ENCODE peak calls at places on chromosomes 6 and 20, in ten cellular contexts. M is brain microvascular endothelial cell, R is cardiac muscle cell, U is mammary epithelial cell, F is colonic mucosa, W is suprapubic skin, T is ascending aorta, Q is left ventricle myocardium inferior, C is spleen, K is hepatocyte. A is an unnamed sample. For H3K27me3, the result is how much of the 10 kb centered on the place peaks cover.

GRCh38 chr6:166415833-166416347 is 33.1 kb upstream of the MPC1 start:
- DNase-seq in M (no peak), Q (no peak), F (no peak), W (no peak), U (no peak), T (no peak), K (no peak), C (peak), R (no peak), A (no peak)

GRCh38 chr20:32975698-32976674 is 28.2 kb downstream of the SUN5 start:
- DNase-seq in C (no peak), W (peak), R (no peak), K (no peak), Q (peak), T (no peak), M (no peak), F (no peak), U (no peak), A (no peak)

GRCh38 chr6:135871296-135871695 is 19.8 kb downstream of the PDE7B start:
- DNase-seq in C (no peak), R (no peak), M (peak), Q (no peak), T (no peak), W (no peak), K (no peak), F (no peak), U (no peak), A (no peak)

GRCh38 chr6:130872250-130873095 is 45.3 kb downstream of the SMLR1 start:
- DNase-seq in C (peak), U (peak), K (peak), M (peak), F (peak), Q (peak), R (peak), T (no peak), W (peak), A (no peak)

GRCh38 chr6:132666118-132666517 is 7.1 kb upstream of the TAAR1 start:
- DNase-seq in Q (no peak), M (no peak), C (no peak), T (no peak), K (no peak), R (no peak), W (no peak), F (no peak), U (no peak), A (no peak)

GRCh38 chr6:78947962-78948361 is 80.6 kb downstream of the IRAK1BP1 start:
- DNase-seq in W (no peak), Q (no peak), K (no peak), C (no peak), R (no peak), T (no peak), F (no peak), U (no peak), M (peak), A (peak)

GRCh38 chr6:136550045-136550329 is 235 bp downstream of the MAP7 start:
- DNase-seq in Q (peak), K (no peak), T (no peak), U (no peak), F (no peak), R (peak), M (no peak), W (no peak), C (no peak), A (no peak)

GRCh38 chr6:154232013-154232920 is 124.3 kb downstream of the IPCEF1 start:
- DNase-seq in F (no peak), Q (no peak), R (no peak), W (no peak), U (no peak), C (no peak), K (no peak), M (peak), T (no peak), A (no peak)

GRCh38 chr6:170067923-170068360 is 222.9 kb downstream of the DLL1 start:
- DNase-seq in Q (no peak), K (no peak), T (no peak), F (no peak), M (no peak), U (no peak), R (no peak), W (peak), C (peak), A (no peak)

GRCh38 chr6:21277601-21278043 is 315.9 kb upstream of the SOX4 start:
- DNase-seq in C (no peak), R (no peak), W (no peak), Q (no peak), F (no peak), T (no peak), M (no peak), K (peak), U (peak), A (no peak)

GRCh38 chr20:35578469-35578868 is 36.6 kb downstream of the ERGIC3 start:
- DNase-seq in R (no peak), Q (no peak), T (no peak), U (no peak), F (no peak), K (no peak), M (no peak), W (no peak), C (no peak), A (no peak)

GRCh38 chr20:675453-676314 is at the start of gene SCRT2:
- DNase-seq in M (peak), C (peak), U (peak), T (no peak), W (no peak), F (peak), Q (peak), K (peak), R (peak), A (no peak)

GRCh38 chr20:34355427-34355826 is 7.6 kb upstream of the ITCH start:
- DNase-seq in T (no peak), U (no peak), C (no peak), Q (no peak), M (no peak), R (no peak), W (no peak), F (no peak), K (no peak), A (no peak)

GRCh38 chr6:83592770-83593394 is 80.5 kb downstream of the PRSS35 start:
- DNase-seq in M (peak), Q (no peak), T (no peak), W (no peak), C (no peak), F (no peak), U (peak), R (peak), K (peak), A (no peak)

GRCh38 chr6:137873273-137873762 is 6.3 kb downstream of the TNFAIP3 start:
- DNase-seq in W (peak), R (no peak), M (peak), F (peak), Q (peak), K (peak), T (peak), C (no peak), U (peak), A (peak)

GRCh38 chr20:7355056-7355455 is 585.2 kb downstream of the HAO1 start:
- DNase-seq in T (no peak), M (no peak), W (no peak), U (no peak), Q (no peak), C (no peak), R (no peak), K (no peak), F (no peak), A (no peak)

GRCh38 chr6:14827366-14827765 is 418.5 kb upstream of the JARID2 start:
- DNase-seq in W (no peak), K (no peak), R (no peak), M (no peak), T (no peak), C (no peak), U (no peak), F (no peak), Q (no peak), A (no peak)

GRCh38 chr6:14763139-14763538 is 482.7 kb upstream of the JARID2 start:
- DNase-seq in W (no peak), C (no peak), Q (no peak), R (no peak), F (no peak), M (peak), U (peak), T (no peak), K (peak), A (peak)

GRCh38 chr6:26394289-26394688 is 7.8 kb upstream of the BTN3A1 start:
- DNase-seq in M (peak), W (no peak), R (no peak), U (peak), Q (no peak), T (no peak), C (no peak), F (peak), K (peak), A (no peak)

GRCh38 chr20:61798632-61799031 is 267.0 kb downstream of the TAF4 start:
- DNase-seq in T (no peak), C (no peak), R (no peak), W (no peak), K (no peak), M (no peak), U (no peak), Q (no peak), F (no peak), A (no peak)

GRCh38 chr6:89145461-89145961 is 344 bp upstream of the PM20D2 start:
- DNase-seq in F (no peak), C (no peak), M (no peak), K (peak), R (no peak), U (peak), T (no peak), W (no peak), Q (no peak), A (no peak)
- H3K4me3 ChIP-seq in F (peak), C (peak), M (peak), K (peak), R (peak), U (peak), T (peak), W (peak), Q (peak), A (peak)

GRCh38 chr6:32995448-32995847 is 13.9 kb downstream of the HLA-DOA start:
- DNase-seq in F (no peak), U (no peak), R (no peak), M (no peak), C (no peak), T (no peak), W (no peak), K (no peak), Q (no peak), A (no peak)

GRCh38 chr6:33004940-33005339 is 4.5 kb downstream of the HLA-DOA start:
- DNase-seq in R (no peak), C (no peak), U (no peak), F (no peak), W (no peak), K (no peak), M (no peak), Q (no peak), T (no peak), A (no peak)

GRCh38 chr6:33001685-33002084 is 7.7 kb downstream of the HLA-DOA start:
- DNase-seq in M (no peak), C (no peak), U (no peak), W (no peak), R (no peak), K (no peak), T (no peak), Q (no peak), F (no peak), A (no peak)

DNA sequence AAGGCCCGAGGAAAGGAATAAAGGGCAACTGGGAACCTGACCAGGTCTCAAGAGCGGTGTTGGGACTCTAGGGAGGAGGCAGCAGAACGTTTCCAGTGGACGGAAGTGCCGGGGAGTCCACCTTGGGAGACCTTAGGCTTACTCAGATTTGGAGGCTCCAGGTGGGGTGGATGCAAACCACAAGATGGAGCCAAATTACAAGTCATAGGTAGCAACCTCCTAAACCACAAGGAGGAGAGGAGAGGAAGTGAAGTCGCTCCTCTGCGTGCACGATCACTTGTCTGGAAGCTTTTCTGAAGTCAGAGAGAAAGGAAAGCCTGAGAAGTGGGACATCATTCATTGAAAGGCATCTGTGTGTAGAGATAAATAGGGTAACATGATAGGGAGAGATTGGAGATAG is 9.3 kb downstream of the HLA-DOA start:
- DNase-seq in R (no peak), Q (no peak), W (no peak), U (peak), C (no peak), M (no peak), K (peak), T (no peak), F (no peak), A (no peak)
- TF ChIP-seq CTCF in R (no peak), Q (peak), W (no peak), U (peak), C (peak), M (no peak), K (peak), T (no peak), F (no peak), A (no peak)

DNA sequence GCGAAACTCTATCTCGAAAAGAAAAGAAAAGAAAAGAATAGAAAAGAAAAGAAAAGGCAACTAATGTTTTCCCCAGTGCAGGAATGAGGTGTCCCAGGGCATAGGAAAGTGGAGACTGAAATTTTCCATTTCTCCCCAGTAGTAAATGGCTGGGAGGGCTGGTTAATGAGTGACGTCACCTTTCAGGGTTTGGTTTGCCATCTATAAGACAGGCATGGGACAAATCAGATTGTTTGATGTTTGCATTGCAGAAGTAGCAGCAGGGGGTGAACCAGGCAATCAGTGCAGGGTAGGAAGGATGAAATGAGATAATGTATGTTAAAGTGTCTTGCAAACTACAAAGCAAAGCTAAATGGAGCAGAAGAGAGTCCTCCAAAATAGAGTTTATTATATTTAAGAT is 533.4 kb downstream of the PKHD1 start:
- DNase-seq in R (no peak), W (no peak), F (no peak), C (no peak), Q (no peak), U (no peak), M (no peak), K (no peak), T (no peak), A (no peak)
- H3K27me3 ChIP-seq in R (under half), W (under half), F (under half), C (under half), Q (under half), U (under half), M (under half), K (under half), T (under half), A (under half)

GRCh38 chr6:44549516-44549915 is 162.0 kb downstream of the CDC5L start:
- DNase-seq in C (no peak), T (no peak), U (no peak), R (no peak), Q (no peak), W (no peak), M (no peak), F (no peak), K (no peak), A (no peak)

GRCh38 chr6:44543664-44544063 is 156.2 kb downstream of the CDC5L start:
- DNase-seq in W (peak), F (no peak), R (no peak), C (no peak), K (no peak), Q (no peak), M (no peak), U (no peak), T (no peak), A (no peak)

GRCh38 chr6:44548319-44548718 is 160.8 kb downstream of the CDC5L start:
- DNase-seq in M (no peak), W (no peak), F (no peak), T (no peak), R (no peak), U (no peak), C (no peak), K (no peak), Q (no peak), A (no peak)

GRCh38 chr6:44542401-44543116 is 155.1 kb downstream of the CDC5L start:
- DNase-seq in C (no peak), T (no peak), U (no peak), M (no peak), R (no peak), K (no peak), F (no peak), Q (no peak), W (peak), A (no peak)

GRCh38 chr6:44545224-44545623 is 157.7 kb downstream of the CDC5L start:
- DNase-seq in T (no peak), M (no peak), F (no peak), C (no peak), R (no peak), K (no peak), W (peak), Q (no peak), U (no peak), A (no peak)
- H3K4me3 ChIP-seq in T (no peak), M (no peak), F (no peak), C (no peak), R (no peak), K (no peak), W (no peak), Q (no peak), U (no peak), A (no peak)

GRCh38 chr6:42783876-42784738 is 2.3 kb downstream of the BICRAL start:
- DNase-seq in R (no peak), M (peak), K (no peak), Q (no peak), U (no peak), T (no peak), F (no peak), W (no peak), C (no peak), A (no peak)

GRCh38 chr6:42784739-42785498 is 3.1 kb downstream of the BICRAL start:
- DNase-seq in C (peak), M (no peak), K (no peak), T (no peak), F (no peak), W (no peak), U (no peak), Q (peak), R (no peak), A (no peak)

GRCh38 chr6:42787018-42787611 is 5.3 kb downstream of the BICRAL start:
- DNase-seq in M (no peak), U (no peak), C (no peak), W (no peak), K (no peak), T (no peak), R (no peak), Q (no peak), F (no peak), A (no peak)

GRCh38 chr6:42788671-42789070 is 6.8 kb downstream of the BICRAL start:
- DNase-seq in C (no peak), U (no peak), Q (no peak), M (no peak), F (no peak), K (no peak), R (no peak), T (no peak), W (no peak), A (no peak)

DNA sequence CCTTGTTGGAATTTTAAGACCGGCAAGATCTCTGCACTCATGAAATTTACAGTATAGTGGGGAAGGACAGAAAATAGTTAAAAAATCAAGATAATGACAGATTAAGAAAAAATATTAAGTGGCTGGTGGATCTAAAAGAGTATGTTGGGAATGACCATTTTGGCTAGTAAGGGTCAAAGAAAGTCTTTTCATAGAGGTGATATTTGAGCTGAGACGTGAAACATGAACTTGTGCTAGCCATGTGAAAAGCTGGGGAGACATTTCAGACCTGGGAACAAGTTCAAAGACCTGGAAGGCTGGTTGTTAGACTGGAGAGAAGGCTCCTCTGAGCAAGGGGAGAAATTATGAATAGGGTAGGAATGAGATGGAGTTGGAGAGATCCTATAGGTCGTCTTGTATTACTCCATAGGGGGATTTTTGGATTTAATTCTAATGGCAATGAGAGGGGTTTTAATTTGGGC is 4.7 kb downstream of the BICRAL start:
- DNase-seq in W (no peak), R (no peak), U (no peak), M (no peak), F (no peak), Q (no peak), C (no peak), K (no peak), T (no peak), A (no peak)
- TF ChIP-seq CTCF in W (no peak), R (no peak), U (no peak), M (no peak), F (no peak), Q (no peak), C (no peak), K (no peak), T (no peak), A (no peak)

GRCh38 chr6:22754111-22754510 is 184.7 kb downstream of the HDGFL1 start:
- DNase-seq in W (no peak), Q (no peak), R (no peak), C (no peak), U (no peak), F (no peak), K (no peak), T (no peak), M (peak), A (no peak)
- H3K27me3 ChIP-seq in W (under half), Q (under half), R (under half), C (under half), U (under half), F (under half), K (under half), T (under half), M (under half), A (under half)

A was measured in BJ.